ENCODE peak calls at places on chromosomes 13 and 19, in seven cellular contexts. E is osteoblast, J is lower leg skin, U is body of pancreas, N is Peyer's patch, D is heart left ventricle, R is stomach. A is an unnamed sample.
A peak's percentile ranks its signal among the peaks of the same experiment; 100 is the strongest.

GRCh38 chr13:80050252-80050651 is 290.7 kb downstream of the SPRY2 start:
- DNase-seq in R (no peak), D (no peak), J (no peak), E (no peak), U (no peak), N (no peak), A (no peak)

GRCh38 chr19:1425902-1426301 is 12.3 kb upstream of the RPS15 start:
- DNase-seq in E (no peak), N (no peak), D (no peak), U (no peak), J (no peak), R (no peak), A (no peak)

GRCh38 chr19:8141726-8142524 is 7.5 kb downstream of the FBN3 start:
- DNase-seq in J (no peak), U (peak; percentile 48), R (no peak), D (no peak), N (no peak), E (peak; percentile 69), A (no peak)

GRCh38 chr13:96090240-96091101 is 564 bp downstream of the HS6ST3 start:
- DNase-seq in U (peak; percentile 27), J (no peak), D (no peak), R (peak; percentile 28), N (no peak), E (peak; percentile 87), A (no peak)

GRCh38 chr19:56976300-56976699 is 135.8 kb upstream of the PEG3 start:
- DNase-seq in E (no peak), N (no peak), R (no peak), J (no peak), U (no peak), D (no peak), A (no peak)

GRCh38 chr19:52237771-52238400 is 31.5 kb upstream of the ZNF766 start:
- DNase-seq in E (no peak), R (peak; percentile 59), N (peak; percentile 86), U (peak; percentile 63), J (no peak), D (peak; percentile 37), A (peak; percentile 23)

GRCh38 chr19:2339644-2340310 is 11.3 kb downstream of the SPPL2B start:
- DNase-seq in D (no peak), E (no peak), N (no peak), R (no peak), U (no peak), J (no peak), A (no peak)

GRCh38 chr19:6457958-6458694 is 1.5 kb downstream of the SLC25A23 start:
- DNase-seq in J (no peak), R (no peak), U (no peak), E (peak; percentile 79), N (no peak), D (no peak), A (no peak)

GRCh38 chr13:25018729-25019115 is 77.2 kb upstream of the PABPC3 start:
- DNase-seq in J (no peak), D (no peak), R (no peak), U (no peak), N (no peak), E (no peak), A (no peak)

GRCh38 chr19:44741258-44741731 is 7.2 kb upstream of the BCL3 start:
- DNase-seq in J (peak; percentile 59), N (no peak), E (no peak), R (no peak), U (peak; percentile 42), D (no peak), A (no peak)

GRCh38 chr13:27054760-27055159 is 116.9 kb downstream of the USP12 start:
- DNase-seq in N (no peak), E (no peak), U (no peak), R (no peak), D (no peak), J (no peak), A (no peak)

GRCh38 chr13:113077566-113077952 is 28.0 kb upstream of the F7 start:
- DNase-seq in D (no peak), R (no peak), J (no peak), E (no peak), U (no peak), N (no peak), A (no peak)

GRCh38 chr13:111899714-111900389 is 167.1 kb upstream of the SOX1 start:
- DNase-seq in R (no peak), J (no peak), E (no peak), N (no peak), U (peak; percentile 2), D (no peak), A (no peak)

GRCh38 chr19:18282788-18283141 is 1.3 kb upstream of the JUND start:
- DNase-seq in E (peak; percentile 53), J (no peak), R (no peak), N (peak; percentile 85), D (no peak), U (no peak), A (no peak)

GRCh38 chr19:16328824-16329482 is 4.3 kb downstream of the KLF2 start:
- DNase-seq in R (no peak), D (peak; percentile 59), J (no peak), N (peak; percentile 62), U (no peak), E (peak; percentile 86), A (no peak)

GRCh38 chr19:17626456-17626855 is 61.7 kb downstream of the UNC13A start:
- DNase-seq in D (no peak), N (no peak), U (no peak), R (no peak), J (no peak), E (peak; percentile 29), A (no peak)

GRCh38 chr19:29118384-29118783 is 94.6 kb downstream of the UQCRFS1 start:
- DNase-seq in R (no peak), J (no peak), N (no peak), D (no peak), E (no peak), U (no peak), A (no peak)

GRCh38 chr19:29122185-29122584 is 90.8 kb downstream of the UQCRFS1 start:
- DNase-seq in U (no peak), R (no peak), E (no peak), N (no peak), J (no peak), D (no peak), A (no peak)

GRCh38 chr19:29120471-29120870 is 92.5 kb downstream of the UQCRFS1 start:
- DNase-seq in U (no peak), N (no peak), E (no peak), J (no peak), R (no peak), D (no peak), A (no peak)

GRCh38 chr19:29119582-29119981 is 93.4 kb downstream of the UQCRFS1 start:
- DNase-seq in J (no peak), N (no peak), R (no peak), U (no peak), E (no peak), D (no peak), A (no peak)

DNA sequence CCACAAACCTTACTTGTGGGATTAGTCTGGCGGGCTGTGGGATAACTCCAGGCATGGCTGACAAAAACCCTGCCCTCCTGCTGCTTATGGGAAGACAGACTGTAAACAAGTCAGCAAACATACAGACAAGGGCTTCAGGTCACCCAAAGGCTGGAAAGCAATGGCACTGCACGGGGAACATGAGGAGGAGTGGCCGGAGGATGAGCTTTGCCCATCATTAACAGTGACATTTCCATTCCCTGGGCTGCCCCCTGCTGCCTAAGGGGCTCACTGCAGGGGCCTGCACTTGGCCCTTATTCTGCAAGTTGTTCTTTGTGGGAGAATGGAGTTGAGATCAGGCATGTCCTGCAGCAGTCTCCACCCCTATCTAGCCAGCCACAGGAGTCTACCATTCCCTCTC is 91.3 kb downstream of the UQCRFS1 start:
- DNase-seq in U (no peak), E (no peak), R (no peak), N (no peak), D (no peak), J (no peak), A (no peak)
- TF ChIP-seq CTCF in U (no peak), E (peak; percentile 21), R (no peak), N (no peak), D (peak; percentile 18), J (no peak), A (peak; percentile 25)

GRCh38 chr19:10004617-10005016 is 5.7 kb downstream of the COL5A3 start:
- DNase-seq in E (peak; percentile 80), U (no peak), D (no peak), R (no peak), J (no peak), N (no peak), A (no peak)
- H3K4me3 ChIP-seq in E (no peak overlapping the region), U (no peak overlapping the region), D (no peak overlapping the region), R (no peak overlapping the region), J (no peak overlapping the region), N (no peak overlapping the region), A (no peak overlapping the region)

GRCh38 chr19:28736528-28736927 is 476.4 kb downstream of the UQCRFS1 start:
- DNase-seq in J (no peak), D (no peak), N (no peak), R (no peak), U (no peak), E (no peak), A (no peak)

GRCh38 chr19:28731113-28731512 is 481.8 kb downstream of the UQCRFS1 start:
- DNase-seq in N (no peak), D (no peak), E (no peak), R (no peak), U (no peak), J (no peak), A (no peak)

GRCh38 chr19:28727133-28727834 is 485.7 kb downstream of the UQCRFS1 start:
- DNase-seq in R (no peak), U (peak; percentile 42), J (no peak), E (no peak), D (no peak), N (no peak), A (no peak)

GRCh38 chr19:28727835-28728159 is 485.2 kb downstream of the UQCRFS1 start:
- DNase-seq in J (no peak), E (no peak), R (no peak), U (no peak), D (no peak), N (no peak), A (no peak)

DNA sequence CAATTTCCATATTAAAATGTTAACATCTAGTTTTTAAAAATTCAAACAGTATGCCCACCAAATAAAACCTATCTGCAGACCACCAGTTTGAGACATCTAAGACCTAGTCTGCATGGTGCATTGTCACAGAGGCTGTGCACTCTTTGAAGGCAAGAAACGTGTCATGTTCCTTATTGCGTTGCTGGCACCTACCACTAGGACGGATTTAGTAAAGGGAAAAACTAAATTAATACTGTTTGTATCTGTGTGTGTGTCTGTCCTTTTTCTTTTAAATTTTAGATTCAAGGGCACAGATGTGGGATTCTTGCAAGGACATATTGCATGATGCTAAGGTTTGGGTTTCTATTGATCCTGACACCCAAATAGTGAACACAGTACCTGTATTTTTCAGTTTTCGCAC is 481.4 kb downstream of the UQCRFS1 start:
- DNase-seq in U (no peak), J (no peak), E (no peak), R (no peak), D (no peak), N (no peak), A (no peak)
- TF ChIP-seq CTCF in U (no peak), J (no peak), E (no peak), R (no peak), D (no peak), N (no peak), A (no peak)

GRCh38 chr19:55174425-55175116 is 5.5 kb downstream of the SYT5 start:
- DNase-seq in D (no peak), U (no peak), E (peak; percentile 74), R (no peak), N (no peak), J (no peak), A (no peak)
- H3K4me3 ChIP-seq in D (no peak overlapping the region), U (no peak overlapping the region), E (peak overlapping the region; percentile 80), R (peak overlapping the region; percentile 49), N (no peak overlapping the region), J (no peak overlapping the region), A (peak overlapping the region; percentile 6)

GRCh38 chr19:13953021-13953531 is 767 bp downstream of the DCAF15 start:
- DNase-seq in D (no peak), J (peak; percentile 34), N (no peak), R (peak; percentile 36), U (no peak), E (peak; percentile 99), A (no peak)
- TF ChIP-seq CTCF in D (no peak), J (no peak), N (peak; percentile 1), R (no peak), U (no peak), E (peak; percentile 32), A (peak; percentile 35)

A was measured in AG04449.